ENCODE peak calls at places on chromosomes 7 and 10, in seven cellular contexts. K is spleen; Q is stimulated activated CD4-positive, alpha-beta T cell treated with anti-CD3 and anti-CD28 coated beads, Interleukin-2, amount 100 ng/mL, for 48 hours; C is neural progenitor cell; R is activated effector memory CD4-positive, alpha-beta T cell treated with Interleukin-2 at 50 U/mL for 16 hours; U is nephron progenitor cell; N is HEK293T. J is an unnamed sample.

GRCh38 chr7:12749069-12749468 is 61.6 kb downstream of the ARL4A start:
- DNase-seq in K (no peak), Q (no peak), C (no peak), R (no peak), U (no peak), N (no peak), J (no peak)

GRCh38 chr7:99840136-99840869 is 12.5 kb downstream of the CYP3A43 start:
- DNase-seq in K (no peak), Q (no peak), C (no peak), R (no peak), U (no peak), N (no peak), J (no peak)

GRCh38 chr7:141511370-141512335 is 39.6 kb upstream of the AGK start:
- DNase-seq in K (no peak), Q (no peak), C (peak; percentile 27), R (no peak), U (peak; percentile 34), N (no peak), J (no peak)

GRCh38 chr10:49653530-49653929 is 25.9 kb upstream of the C10orf53 start:
- DNase-seq in K (no peak), Q (no peak), C (no peak), R (no peak), U (no peak), N (no peak), J (no peak)

GRCh38 chr7:141754939-141755338 is 9.0 kb upstream of the TAS2R3 start:
- DNase-seq in K (no peak), Q (no peak), C (peak; percentile 61), R (no peak), U (peak; percentile 16), N (peak; percentile 62), J (peak; percentile 1)

GRCh38 chr10:21954132-21954531 is 49.4 kb downstream of the DNAJC1 start:
- DNase-seq in K (no peak), Q (no peak), C (no peak), R (no peak), U (no peak), N (no peak), J (no peak)

GRCh38 chr7:14902589-14902963 is at the start of gene DGKB:
- DNase-seq in K (peak; percentile 16), Q (no peak), C (peak; percentile 70), R (no peak), U (peak; percentile 30), N (peak; percentile 27), J (peak; percentile 74)

GRCh38 chr10:119297207-119297968 is 90.0 kb downstream of the GRK5 start:
- DNase-seq in K (no peak), Q (no peak), C (no peak), R (no peak), U (no peak), N (no peak), J (no peak)

GRCh38 chr10:47164126-47164799 is 135.7 kb upstream of the GDF10 start:
- DNase-seq in K (no peak), Q (no peak), C (no peak), R (no peak), U (no peak), N (no peak), J (no peak)

GRCh38 chr10:87913170-87913921 is 49.9 kb downstream of the PTEN start:
- DNase-seq in K (no peak), Q (no peak), C (no peak), R (no peak), U (no peak), N (no peak), J (no peak)

GRCh38 chr10:42783181-42783549 is 570 bp downstream of the BMS1 start:
- DNase-seq in K (no peak), Q (no peak), C (peak; percentile 29), R (no peak), U (peak; percentile 10), N (peak; percentile 12), J (peak; percentile 75)

GRCh38 chr10:96833220-96834001 is 1.3 kb downstream of the LCOR start:
- DNase-seq in K (no peak), Q (peak; percentile 6), C (peak; percentile 90), R (no peak), U (no peak), N (peak; percentile 29), J (peak; percentile 15)

GRCh38 chr10:111299037-111299436 is 222.2 kb downstream of the ADRA2A start:
- DNase-seq in K (no peak), Q (no peak), C (no peak), R (no peak), U (no peak), N (no peak), J (no peak)

GRCh38 chr10:111774486-111774885 is 409.1 kb downstream of the GPAM start:
- DNase-seq in K (no peak), Q (no peak), C (no peak), R (no peak), U (no peak), N (no peak), J (no peak)

GRCh38 chr7:106704000-106704840 is 43.3 kb upstream of the CCDC71L start:
- DNase-seq in K (no peak), Q (no peak), C (no peak), R (no peak), U (no peak), N (no peak), J (no peak)

GRCh38 chr7:106281919-106282318 is 2.9 kb downstream of the NAMPT start:
- DNase-seq in K (no peak), Q (no peak), C (no peak), R (no peak), U (no peak), N (no peak), J (no peak)

GRCh38 chr7:36568437-36568818 is 155.9 kb downstream of the AOAH start:
- DNase-seq in K (no peak), Q (no peak), C (no peak), R (no peak), U (no peak), N (no peak), J (no peak)

GRCh38 chr10:19817251-19818046 is 1.2 kb downstream of the PLXDC2 start:
- DNase-seq in K (peak; percentile 77), Q (no peak), C (peak; percentile 65), R (no peak), U (peak; percentile 52), N (peak; percentile 15), J (no peak)

GRCh38 chr7:123763191-123763661 is 14.4 kb upstream of the WASL start:
- DNase-seq in K (peak; percentile 72), Q (no peak), C (no peak), R (no peak), U (no peak), N (no peak), J (no peak)

GRCh38 chr7:45246339-45246738 is 88.7 kb downstream of the RAMP3 start:
- DNase-seq in K (no peak), Q (no peak), C (no peak), R (no peak), U (no peak), N (no peak), J (no peak)